ENCODE peak calls at places on chromosomes 12 and 14, in six cellular contexts. One of them, this sample, is unnamed.

GRCh38 chr14:85527006-85527405 is 2.9 kb upstream of the FLRT2 start:
- DNase-seq in testis: no peak
- DNase-seq in breast epithelium: no peak
- DNase-seq in K562: no peak
- DNase-seq in GM12891: no peak
- DNase-seq in tibial nerve: no peak
- DNase-seq in this sample: no peak

GRCh38 chr14:50928002-50928635 is 16.2 kb downstream of the PYGL start:
- DNase-seq in testis: no peak
- DNase-seq in breast epithelium: no peak
- DNase-seq in K562: no peak
- DNase-seq in GM12891: no peak
- DNase-seq in tibial nerve: peak; percentile 34
- DNase-seq in this sample: no peak

GRCh38 chr12:123126294-123127144 is 24.4 kb downstream of the PITPNM2 start:
- DNase-seq in testis: no peak
- DNase-seq in breast epithelium: no peak
- DNase-seq in K562: peak; percentile 71
- DNase-seq in GM12891: no peak
- DNase-seq in tibial nerve: no peak
- DNase-seq in this sample: peak; percentile 91

GRCh38 chr12:43758728-43759563 is at the start of the genes IRAK4 and PUS7L:
- DNase-seq in testis: peak; percentile 98
- DNase-seq in breast epithelium: peak; percentile 92
- DNase-seq in K562: peak; percentile 93
- DNase-seq in GM12891: peak; percentile 78
- DNase-seq in tibial nerve: peak; percentile 89
- DNase-seq in this sample: peak; percentile 77

GRCh38 chr12:31650927-31651326 is 8.6 kb upstream of the ETFBKMT start:
- DNase-seq in testis: no peak
- DNase-seq in breast epithelium: no peak
- DNase-seq in K562: no peak
- DNase-seq in GM12891: no peak
- DNase-seq in tibial nerve: no peak
- DNase-seq in this sample: no peak

GRCh38 chr14:25032092-25032784 is 17.7 kb downstream of the STXBP6 start:
- DNase-seq in testis: peak; percentile 40
- DNase-seq in breast epithelium: no peak
- DNase-seq in K562: no peak
- DNase-seq in GM12891: no peak
- DNase-seq in tibial nerve: no peak
- DNase-seq in this sample: no peak

GRCh38 chr12:128076188-128076587 is 190.8 kb upstream of the TMEM132C start:
- DNase-seq in testis: no peak
- DNase-seq in breast epithelium: no peak
- DNase-seq in K562: no peak
- DNase-seq in GM12891: no peak
- DNase-seq in tibial nerve: no peak
- DNase-seq in this sample: peak; percentile 57

GRCh38 chr12:46608431-46609280 is 217.1 kb downstream of the SLC38A4 start:
- DNase-seq in testis: no peak
- DNase-seq in breast epithelium: no peak
- DNase-seq in K562: no peak
- DNase-seq in GM12891: no peak
- DNase-seq in tibial nerve: no peak
- DNase-seq in this sample: no peak

GRCh38 chr14:77649326-77649725 is 32.9 kb upstream of the SPTLC2 start:
- DNase-seq in testis: no peak
- DNase-seq in breast epithelium: no peak
- DNase-seq in K562: no peak
- DNase-seq in GM12891: no peak
- DNase-seq in tibial nerve: no peak
- DNase-seq in this sample: no peak

GRCh38 chr14:89258728-89259273 is 158.2 kb downstream of the FOXN3 start:
- DNase-seq in testis: no peak
- DNase-seq in breast epithelium: no peak
- DNase-seq in K562: no peak
- DNase-seq in GM12891: no peak
- DNase-seq in tibial nerve: no peak
- DNase-seq in this sample: no peak

GRCh38 chr12:75812341-75813018 is 219.1 kb downstream of the PHLDA1 start:
- DNase-seq in testis: no peak
- DNase-seq in breast epithelium: no peak
- DNase-seq in K562: no peak
- DNase-seq in GM12891: no peak
- DNase-seq in tibial nerve: no peak
- DNase-seq in this sample: no peak

GRCh38 chr14:68667313-68667791 is 125.5 kb downstream of the ZFP36L1 start:
- DNase-seq in testis: no peak
- DNase-seq in breast epithelium: no peak
- DNase-seq in K562: no peak
- DNase-seq in GM12891: no peak
- DNase-seq in tibial nerve: no peak
- DNase-seq in this sample: no peak

GRCh38 chr14:24861083-24861630 is 188.8 kb downstream of the STXBP6 start:
- DNase-seq in testis: no peak
- DNase-seq in breast epithelium: no peak
- DNase-seq in K562: no peak
- DNase-seq in GM12891: no peak
- DNase-seq in tibial nerve: no peak
- DNase-seq in this sample: no peak

GRCh38 chr14:49865431-49865859 is 12.9 kb upstream of the NEMF start:
- DNase-seq in testis: peak; percentile 87
- DNase-seq in breast epithelium: peak; percentile 78
- DNase-seq in K562: no peak
- DNase-seq in GM12891: no peak
- DNase-seq in tibial nerve: peak; percentile 91
- DNase-seq in this sample: no peak

GRCh38 chr14:59688224-59689170 is 111.9 kb upstream of the CCDC175 start:
- DNase-seq in testis: peak; percentile 78
- DNase-seq in breast epithelium: no peak
- DNase-seq in K562: peak; percentile 11
- DNase-seq in GM12891: peak; percentile 12
- DNase-seq in tibial nerve: peak; percentile 64
- DNase-seq in this sample: peak; percentile 2

GRCh38 chr12:109606261-109607028 is 32.9 kb downstream of the MVK start:
- DNase-seq in testis: no peak
- DNase-seq in breast epithelium: no peak
- DNase-seq in K562: peak; percentile 53
- DNase-seq in GM12891: no peak
- DNase-seq in tibial nerve: no peak
- DNase-seq in this sample: no peak

GRCh38 chr12:27554421-27555186 is 30.6 kb downstream of the PPFIBP1 start:
- DNase-seq in testis: peak; percentile 72
- DNase-seq in breast epithelium: no peak
- DNase-seq in K562: no peak
- DNase-seq in GM12891: no peak
- DNase-seq in tibial nerve: peak; percentile 53
- DNase-seq in this sample: no peak

GRCh38 chr12:102167821-102168605 is 29.6 kb downstream of the PMCH start:
- DNase-seq in testis: no peak
- DNase-seq in breast epithelium: no peak
- DNase-seq in K562: no peak
- DNase-seq in GM12891: no peak
- DNase-seq in tibial nerve: no peak
- DNase-seq in this sample: no peak

GRCh38 chr12:108801736-108802665 is 55.4 kb downstream of the SSH1 start:
- DNase-seq in testis: no peak
- DNase-seq in breast epithelium: no peak
- DNase-seq in K562: no peak
- DNase-seq in GM12891: no peak
- DNase-seq in tibial nerve: peak; percentile 76
- DNase-seq in this sample: no peak

GRCh38 chr12:19962192-19962591 is 406.1 kb upstream of the PDE3A start:
- DNase-seq in testis: no peak
- DNase-seq in breast epithelium: no peak
- DNase-seq in K562: no peak
- DNase-seq in GM12891: no peak
- DNase-seq in tibial nerve: no peak
- DNase-seq in this sample: no peak

GRCh38 chr12:93181396-93181965 is 196.2 kb upstream of the NUDT4 start:
- DNase-seq in testis: no peak
- DNase-seq in breast epithelium: no peak
- DNase-seq in K562: no peak
- DNase-seq in GM12891: no peak
- DNase-seq in tibial nerve: no peak
- DNase-seq in this sample: no peak

GRCh38 chr12:104615048-104615561 is 158.4 kb downstream of the CHST11 start:
- DNase-seq in testis: no peak
- DNase-seq in breast epithelium: no peak
- DNase-seq in K562: no peak
- DNase-seq in GM12891: no peak
- DNase-seq in tibial nerve: no peak
- DNase-seq in this sample: no peak

GRCh38 chr14:91230363-91231035 is 14.0 kb downstream of the GPR68 start:
- DNase-seq in testis: no peak
- DNase-seq in breast epithelium: no peak
- DNase-seq in K562: no peak
- DNase-seq in GM12891: no peak
- DNase-seq in tibial nerve: no peak
- DNase-seq in this sample: no peak

GRCh38 chr14:34103176-34103575 is 152.3 kb upstream of the EGLN3 start:
- DNase-seq in testis: no peak
- DNase-seq in breast epithelium: no peak
- DNase-seq in K562: no peak
- DNase-seq in GM12891: no peak
- DNase-seq in tibial nerve: no peak
- DNase-seq in this sample: no peak

GRCh38 chr12:951166-951565 is 1.7 kb upstream of the RAD52 start:
- DNase-seq in testis: no peak
- DNase-seq in breast epithelium: no peak
- DNase-seq in K562: no peak
- DNase-seq in GM12891: no peak
- DNase-seq in tibial nerve: no peak
- DNase-seq in this sample: no peak

GRCh38 chr12:953776-954175 is 4.3 kb upstream of the RAD52 start:
- DNase-seq in testis: no peak
- DNase-seq in breast epithelium: no peak
- DNase-seq in K562: no peak
- DNase-seq in GM12891: no peak
- DNase-seq in tibial nerve: no peak
- DNase-seq in this sample: peak; percentile 16

GRCh38 chr12:958449-959123 is 9.1 kb upstream of the RAD52 start:
- DNase-seq in testis: peak; percentile 25
- DNase-seq in breast epithelium: no peak
- DNase-seq in K562: no peak
- DNase-seq in GM12891: no peak
- DNase-seq in tibial nerve: no peak
- DNase-seq in this sample: no peak

GRCh38 chr12:954736-955135 is 5.2 kb upstream of the RAD52 start:
- DNase-seq in testis: no peak
- DNase-seq in breast epithelium: no peak
- DNase-seq in K562: no peak
- DNase-seq in GM12891: no peak
- DNase-seq in tibial nerve: no peak
- DNase-seq in this sample: no peak

GRCh38 chr12:955923-956322 is 6.4 kb upstream of the RAD52 start:
- DNase-seq in testis: no peak
- DNase-seq in breast epithelium: no peak
- DNase-seq in K562: no peak
- DNase-seq in GM12891: no peak
- DNase-seq in tibial nerve: no peak
- DNase-seq in this sample: no peak
- TF ChIP-seq POLR2A in testis: no peak
- TF ChIP-seq POLR2A in breast epithelium: no peak
- TF ChIP-seq POLR2A in K562: no peak
- TF ChIP-seq POLR2A in GM12891: no peak
- TF ChIP-seq POLR2A in tibial nerve: no peak
- TF ChIP-seq POLR2A in this sample: no peak

GRCh38 chr14:96627811-96628775 is 125.9 kb downstream of the PAPOLA start:
- DNase-seq in testis: no peak
- DNase-seq in breast epithelium: no peak
- DNase-seq in K562: no peak
- DNase-seq in GM12891: no peak
- DNase-seq in tibial nerve: no peak
- DNase-seq in this sample: no peak
- TF ChIP-seq POLR2A in testis: no peak
- TF ChIP-seq POLR2A in breast epithelium: no peak
- TF ChIP-seq POLR2A in K562: no peak
- TF ChIP-seq POLR2A in GM12891: no peak
- TF ChIP-seq POLR2A in tibial nerve: no peak
- TF ChIP-seq POLR2A in this sample: no peak

DNA sequence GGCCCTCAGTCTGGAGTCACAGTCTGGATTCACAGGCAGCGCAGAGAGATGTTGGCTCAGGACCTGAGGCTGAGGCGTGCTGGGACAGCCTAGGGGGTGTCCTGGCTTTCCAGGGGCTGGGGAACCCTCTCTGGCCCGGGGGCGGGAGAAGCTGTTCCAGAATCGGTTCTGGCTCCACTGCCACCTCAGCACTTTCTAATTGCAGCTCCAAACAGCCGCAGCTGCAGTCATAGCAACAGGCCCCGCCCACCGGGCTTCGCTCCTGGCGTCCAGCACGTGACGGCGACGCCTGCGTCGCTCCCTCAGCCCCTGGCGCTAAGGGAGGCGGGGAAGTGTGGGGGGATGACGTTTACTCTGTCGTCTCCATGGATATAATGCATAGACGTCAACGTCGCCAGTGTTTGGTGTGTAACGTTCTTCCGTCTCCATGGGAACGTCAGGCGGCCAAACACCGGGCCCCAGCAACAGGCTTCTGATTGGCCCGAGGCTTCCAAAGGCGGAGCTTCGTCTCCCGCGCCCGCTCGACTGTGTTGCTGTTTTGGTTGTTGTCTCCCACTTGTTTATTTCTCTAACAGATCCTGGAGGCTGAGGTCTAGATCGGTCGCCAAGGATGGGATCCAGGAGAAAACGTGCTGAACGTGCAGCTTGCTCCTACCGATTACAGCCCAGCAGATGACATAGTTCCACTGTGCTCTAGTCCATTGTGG is 19.7 kb upstream of the FOS start:
- DNase-seq in testis: peak; percentile 98
- DNase-seq in breast epithelium: peak; percentile 99
- DNase-seq in K562: peak; percentile 93
- DNase-seq in GM12891: peak; percentile 78
- DNase-seq in tibial nerve: peak; percentile 96
- DNase-seq in this sample: peak; percentile 75
- TF ChIP-seq POLR2A in testis: no peak
- TF ChIP-seq POLR2A in breast epithelium: peak; percentile 76
- TF ChIP-seq POLR2A in K562: peak; percentile 45
- TF ChIP-seq POLR2A in GM12891: no peak
- TF ChIP-seq POLR2A in tibial nerve: peak; percentile 69
- TF ChIP-seq POLR2A in this sample: no peak

GRCh38 chr12:121295746-121296617 is 527 bp downstream of the CAMKK2 start:
- DNase-seq in testis: peak; percentile 29
- DNase-seq in breast epithelium: no peak
- DNase-seq in K562: peak; percentile 83
- DNase-seq in GM12891: no peak
- DNase-seq in tibial nerve: no peak
- DNase-seq in this sample: peak; percentile 36

GRCh38 chr12:121294151-121294889 is 2.2 kb downstream of the CAMKK2 start:
- DNase-seq in testis: no peak
- DNase-seq in breast epithelium: no peak
- DNase-seq in K562: no peak
- DNase-seq in GM12891: no peak
- DNase-seq in tibial nerve: no peak
- DNase-seq in this sample: no peak

GRCh38 chr12:121299662-121300061 is 3.2 kb upstream of the CAMKK2 start:
- DNase-seq in testis: no peak
- DNase-seq in breast epithelium: no peak
- DNase-seq in K562: no peak
- DNase-seq in GM12891: no peak
- DNase-seq in tibial nerve: no peak
- DNase-seq in this sample: no peak

GRCh38 chr12:121295123-121295745 is 1.3 kb downstream of the CAMKK2 start:
- DNase-seq in testis: no peak
- DNase-seq in breast epithelium: no peak
- DNase-seq in K562: no peak
- DNase-seq in GM12891: no peak
- DNase-seq in tibial nerve: no peak
- DNase-seq in this sample: no peak

GRCh38 chr12:121296618-121297476 is at the start of gene CAMKK2:
- DNase-seq in testis: peak; percentile 84
- DNase-seq in breast epithelium: peak; percentile 73
- DNase-seq in K562: peak; percentile 95
- DNase-seq in GM12891: peak; percentile 93
- DNase-seq in tibial nerve: peak; percentile 63
- DNase-seq in this sample: peak; percentile 90
- TF ChIP-seq POLR2A in testis: no peak
- TF ChIP-seq POLR2A in breast epithelium: no peak
- TF ChIP-seq POLR2A in K562: peak; percentile 79
- TF ChIP-seq POLR2A in GM12891: no peak
- TF ChIP-seq POLR2A in tibial nerve: no peak
- TF ChIP-seq POLR2A in this sample: peak; percentile 29